ENCODE peak calls at places on chromosomes 7 and 10, in four cellular contexts. L, Z, K and W are unnamed samples.

GRCh38 chr10:59456199-59456598 is 93.8 kb upstream of the FAM13C start:
- DNase-seq in K (no peak), Z (no peak), L (no peak), W (no peak)

GRCh38 chr10:109328001-109328400 is 595.3 kb downstream of the XPNPEP1 start:
- DNase-seq in L (no peak), K (no peak), Z (no peak), W (no peak)

GRCh38 chr7:107051376-107051775 is 6.9 kb downstream of the PRKAR2B start:
- DNase-seq in Z (no peak), L (no peak), K (no peak), W (no peak)

GRCh38 chr10:10007972-10008371 is 1009.7 kb upstream of the CELF2 start:
- DNase-seq in L (no peak), K (no peak), Z (no peak), W (no peak)

GRCh38 chr7:114830952-114831351 is 90.9 kb upstream of the MDFIC start:
- DNase-seq in L (no peak), Z (no peak), K (no peak), W (no peak)

GRCh38 chr10:102410427-102411073 is 8.0 kb downstream of the PSD start:
- DNase-seq in Z (no peak), L (no peak), K (peak; percentile 63), W (no peak)

GRCh38 chr7:102917436-102918353 is 4.9 kb downstream of the LRRC17 start:
- DNase-seq in L (no peak), Z (no peak), K (no peak), W (no peak)

GRCh38 chr7:18610331-18610948 is 114.9 kb downstream of the HDAC9 start:
- DNase-seq in L (peak; percentile 41), Z (peak; percentile 19), K (no peak), W (peak; percentile 60)

GRCh38 chr7:148912758-148913541 is 28.9 kb upstream of the EZH2 start:
- DNase-seq in L (no peak), K (no peak), Z (peak; percentile 6), W (no peak)

DNA sequence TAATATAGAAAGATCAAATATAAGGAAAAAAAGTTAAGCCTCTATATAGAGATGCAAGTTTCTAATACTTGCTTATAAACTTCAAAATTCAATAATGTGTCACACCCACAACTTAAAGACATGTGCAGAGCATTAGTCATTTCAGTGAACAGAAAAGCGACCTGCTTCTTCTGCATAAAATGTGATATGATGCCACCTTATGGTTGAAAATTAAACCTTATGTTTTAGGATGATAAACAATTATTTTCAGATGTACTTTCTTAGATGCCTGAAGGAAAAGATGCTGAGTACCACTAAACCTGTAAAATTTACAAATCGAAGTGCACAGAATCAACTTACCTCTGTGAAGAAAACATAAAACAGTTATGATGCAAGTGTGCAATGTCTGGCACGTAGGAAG is 96.0 kb downstream of the MTERF1 start:
- DNase-seq in Z (peak; percentile 62), L (no peak), K (no peak), W (peak; percentile 79)
- TF ChIP-seq CTCF in Z (peak; percentile 21), L (peak; percentile 37), K (no peak), W (peak; percentile 30)

GRCh38 chr10:44385423-44385725 is 477 bp upstream of the CXCL12 start:
- DNase-seq in L (no peak), Z (no peak), K (no peak), W (no peak)
- H3K4me3 ChIP-seq in L (peak overlapping the region; percentile 45), Z (peak overlapping the region; percentile 51), K (peak overlapping the region; percentile 45), W (peak overlapping the region; percentile 72)

DNA sequence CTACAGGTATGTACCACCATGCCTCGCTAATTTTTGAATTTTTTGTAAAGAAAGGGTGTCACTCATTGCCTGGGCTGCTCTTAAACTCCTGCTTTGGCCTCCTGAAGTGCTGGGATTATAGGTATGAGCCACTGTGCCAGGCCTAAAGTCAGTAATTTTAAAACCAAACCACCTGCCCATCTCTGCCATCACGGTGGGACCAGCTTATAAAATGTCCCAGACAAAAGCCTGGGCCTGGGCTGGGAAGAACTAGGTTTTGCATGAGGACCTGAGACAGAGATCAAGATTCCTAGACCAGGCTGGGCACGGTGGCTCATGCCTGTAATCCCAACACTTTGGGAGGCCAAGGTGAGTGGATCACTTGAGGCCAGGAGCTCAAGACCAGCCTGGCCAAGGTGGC is 395.6 kb downstream of the CALN1 start:
- DNase-seq in Z (no peak), L (no peak), K (no peak), W (no peak)
- TF ChIP-seq CTCF in Z (no peak), L (no peak), K (no peak), W (no peak)

GRCh38 chr10:74176380-74177139 is 25.5 kb downstream of the ADK start:
- DNase-seq in Z (peak; percentile 94), K (peak; percentile 99), L (peak; percentile 90), W (peak; percentile 94)

GRCh38 chr10:74175510-74176379 is 24.7 kb downstream of the ADK start:
- DNase-seq in K (no peak), Z (no peak), L (no peak), W (no peak)

GRCh38 chr10:74177140-74177677 is 26.2 kb downstream of the ADK start:
- DNase-seq in K (peak; percentile 83), L (peak; percentile 16), Z (no peak), W (peak; percentile 53)

GRCh38 chr10:74179124-74179710 is 28.2 kb downstream of the ADK start:
- DNase-seq in Z (no peak), L (no peak), K (no peak), W (no peak)

DNA sequence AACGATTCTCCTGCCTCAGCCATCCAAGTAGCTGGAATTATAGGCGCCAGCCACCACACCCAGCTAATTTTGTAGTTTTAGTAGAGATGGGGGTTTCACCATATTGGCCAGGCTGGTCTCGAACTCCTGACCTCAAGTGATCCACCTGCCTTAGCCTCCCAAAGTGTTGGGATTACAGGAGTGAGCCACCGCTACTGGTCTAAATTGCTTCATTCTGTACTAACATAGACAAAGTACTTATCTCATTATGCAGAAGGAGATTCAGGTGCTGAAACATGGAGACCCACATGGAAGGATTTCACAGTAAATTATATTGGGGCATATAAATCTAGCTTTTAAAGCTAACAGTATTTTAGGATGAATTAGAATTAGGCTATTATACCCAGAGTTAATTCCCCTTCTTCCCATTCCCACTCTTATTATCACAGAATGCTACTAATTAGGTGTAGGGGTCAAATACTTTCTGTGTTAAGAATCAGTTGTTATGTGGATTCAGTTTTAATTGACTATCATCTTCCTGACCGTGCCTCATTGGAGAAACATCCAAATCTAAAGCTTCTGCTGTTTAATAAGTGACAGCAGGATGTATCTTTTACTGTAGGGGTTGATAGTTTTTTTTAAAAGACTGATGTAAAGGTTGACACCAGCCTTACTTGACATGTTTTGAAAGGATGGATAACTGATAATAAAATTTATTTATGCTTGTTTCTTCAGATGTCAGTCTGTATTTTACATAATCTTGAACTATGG is 27.2 kb downstream of the ADK start:
- DNase-seq in Z (no peak), K (no peak), L (no peak), W (no peak)
- H3K4me3 ChIP-seq in Z (no peak overlapping the region), K (no peak overlapping the region), L (no peak overlapping the region), W (no peak overlapping the region)

GRCh38 chr7:2132243-2132642 is 100.5 kb downstream of the MAD1L1 start:
- DNase-seq in K (peak; percentile 49), L (no peak), Z (no peak), W (no peak)
- TF ChIP-seq CTCF in K (no peak), L (no peak), Z (no peak), W (no peak)

DNA sequence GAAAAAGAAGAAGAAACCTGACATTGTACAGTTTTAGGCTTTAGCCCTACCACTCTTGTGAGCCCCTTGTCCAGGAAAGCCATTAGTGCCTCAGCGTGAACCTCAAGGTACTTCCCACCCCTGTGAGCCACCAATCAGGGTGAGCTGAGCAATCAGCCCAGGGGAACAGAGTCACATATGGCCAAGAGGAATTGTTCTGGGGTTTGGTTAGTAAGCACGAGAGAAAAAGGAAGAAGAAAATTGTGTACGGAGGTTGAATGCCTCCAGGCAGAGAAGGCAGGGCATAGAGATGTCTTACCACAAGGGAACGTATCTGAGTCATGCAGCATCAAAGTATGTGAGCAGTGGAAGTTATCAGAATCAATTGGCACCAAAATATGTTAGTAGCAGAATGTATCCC is 33.0 kb upstream of the ARHGAP12 start:
- DNase-seq in Z (peak; percentile 70), L (no peak), K (no peak), W (peak; percentile 62)
- H3K4me3 ChIP-seq in Z (no peak overlapping the region), L (no peak overlapping the region), K (no peak overlapping the region), W (no peak overlapping the region)

DNA sequence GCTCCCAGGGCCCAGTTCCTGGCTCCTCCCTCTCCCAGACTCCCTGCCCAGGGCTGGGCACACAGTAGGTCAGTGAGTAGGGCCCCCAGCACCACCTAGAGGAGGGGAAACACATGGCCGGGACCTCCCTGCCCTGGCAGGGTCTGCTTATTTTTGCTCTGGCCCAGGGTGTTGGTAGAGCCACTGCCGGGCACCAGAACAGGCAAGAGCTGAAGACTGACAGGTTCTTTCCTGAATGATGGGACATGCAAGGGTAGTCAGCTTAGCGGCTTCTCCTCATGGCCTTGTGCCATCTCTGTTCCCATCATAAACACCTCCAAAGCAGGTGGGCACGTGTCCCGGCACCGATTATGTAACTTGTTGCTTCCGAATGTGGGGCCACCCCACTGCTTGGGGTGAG is 86.5 kb downstream of the NEURL1 start:
- DNase-seq in K (no peak), Z (no peak), L (no peak), W (no peak)
- TF ChIP-seq CTCF in K (no peak), Z (no peak), L (no peak), W (no peak)